ENCODE peak calls at places on chromosomes 4 and X, in six cellular contexts. E, G, U, C, W and S are unnamed samples.
A peak's percentile ranks its signal among the peaks of the same experiment; 100 is the strongest.

GRCh38 chr4:27701563-27701962 is 840.9 kb downstream of the STIM2 start:
- DNase-seq in C (no peak), E (no peak), U (no peak), W (no peak), G (no peak), S (no peak)

GRCh38 chr4:951186-951585 is 18.9 kb downstream of the TMEM175 start:
- DNase-seq in G (no peak), E (no peak), C (no peak), W (no peak), U (no peak), S (no peak)

GRCh38 chr4:75630932-75631320 is 598 bp upstream of the CDKL2 start:
- DNase-seq in G (no peak), W (peak; percentile 16), E (no peak), C (no peak), U (no peak), S (no peak)

GRCh38 chr4:187929024-187929423 is 66.5 kb upstream of the ZFP42 start:
- DNase-seq in U (no peak), G (no peak), E (no peak), C (no peak), W (no peak), S (no peak)

GRCh38 chrX:87338510-87338909 is 179.1 kb upstream of the KLHL4 start:
- DNase-seq in W (no peak), C (peak; percentile 9), U (peak; percentile 52), E (no peak), G (no peak), S (peak; percentile 16)

GRCh38 chr4:120232050-120232449 is 165.4 kb upstream of the MAD2L1 start:
- DNase-seq in G (no peak), U (no peak), W (no peak), C (no peak), E (no peak), S (no peak)

GRCh38 chr4:67725132-67725531 is 24.2 kb upstream of the UBA6 start:
- DNase-seq in W (no peak), G (no peak), C (no peak), U (peak; percentile 18), E (no peak), S (peak; percentile 33)

GRCh38 chrX:120562569-120562926 is 1.8 kb upstream of the CUL4B start:
- DNase-seq in U (peak; percentile 16), W (no peak), E (no peak), G (no peak), C (no peak), S (no peak)

GRCh38 chrX:151743651-151744470 is 9.3 kb downstream of the CNGA2 start:
- DNase-seq in G (no peak), W (no peak), C (no peak), U (no peak), E (no peak), S (no peak)

GRCh38 chr4:90002406-90003040 is 107.9 kb downstream of the MMRN1 start:
- DNase-seq in C (no peak), U (no peak), W (no peak), E (no peak), G (no peak), S (no peak)

GRCh38 chr4:14152834-14153519 is 525.5 kb upstream of the BOD1L1 start:
- DNase-seq in U (no peak), G (no peak), C (no peak), E (peak; percentile 25), W (no peak), S (no peak)

GRCh38 chrX:111492085-111492484 is 19.4 kb upstream of the SERTM2 start:
- DNase-seq in U (no peak), E (no peak), W (no peak), C (no peak), G (no peak), S (no peak)

GRCh38 chr4:158018090-158018808 is 154.6 kb downstream of the GASK1B start:
- DNase-seq in W (no peak), G (no peak), E (no peak), C (peak; percentile 12), U (no peak), S (peak; percentile 44)

GRCh38 chr4:4971796-4972195 is 47.5 kb downstream of the CYTL1 start:
- DNase-seq in E (no peak), G (no peak), U (no peak), C (no peak), W (no peak), S (no peak)

GRCh38 chr4:120156115-120156718 is 89.6 kb upstream of the MAD2L1 start:
- DNase-seq in E (peak; percentile 82), C (peak; percentile 50), U (peak; percentile 86), W (no peak), G (no peak), S (peak; percentile 81)

GRCh38 chr4:179292443-179292842 is 1850.2 kb upstream of the AGA start:
- DNase-seq in U (no peak), G (no peak), W (no peak), E (no peak), C (no peak), S (no peak)

GRCh38 chrX:9352683-9353430 is 112.0 kb upstream of the TBL1X start:
- DNase-seq in U (peak; percentile 70), W (peak; percentile 14), C (peak; percentile 88), G (no peak), E (peak; percentile 86), S (peak; percentile 92)

GRCh38 chr4:88985088-88985779 is 71.8 kb downstream of the FAM13A start:
- DNase-seq in G (no peak), U (peak; percentile 84), C (no peak), E (no peak), W (no peak), S (peak; percentile 95)

GRCh38 chrX:101999644-102000539 is 68.1 kb upstream of the ZMAT1 start:
- DNase-seq in U (no peak), W (peak; percentile 57), G (no peak), E (no peak), C (no peak), S (no peak)

GRCh38 chrX:150486011-150486410 is 82.4 kb upstream of the MTM1 start:
- DNase-seq in U (peak; percentile 71), C (peak; percentile 47), E (peak; percentile 50), W (peak; percentile 43), G (no peak), S (peak; percentile 56)

GRCh38 chrX:39752820-39753219 is 344.9 kb downstream of the BCOR start:
- DNase-seq in U (peak; percentile 65), W (peak; percentile 26), E (no peak), C (peak; percentile 29), G (no peak), S (peak; percentile 42)

GRCh38 chr4:82900016-82900334 is 560 bp upstream of the THAP9 start:
- DNase-seq in C (no peak), W (no peak), G (no peak), U (no peak), E (peak; percentile 54), S (no peak)

GRCh38 chrX:112473654-112474053 is 206.1 kb downstream of the LHFPL1 start:
- DNase-seq in W (no peak), E (no peak), G (no peak), C (no peak), U (no peak), S (no peak)

GRCh38 chr4:99863804-99864203 is 30.4 kb downstream of the LAMTOR3 start:
- DNase-seq in W (no peak), C (no peak), E (no peak), U (no peak), G (no peak), S (peak; percentile 46)

GRCh38 chr4:123052007-123052406 is 129.6 kb upstream of the NUDT6 start:
- DNase-seq in U (no peak), G (no peak), E (no peak), W (no peak), C (no peak), S (no peak)

GRCh38 chr4:28947374-28947773 is 1772.8 kb upstream of the PCDH7 start:
- DNase-seq in C (no peak), G (no peak), U (no peak), W (no peak), E (no peak), S (no peak)

GRCh38 chr4:119870868-119871267 is 195.8 kb downstream of the MAD2L1 start:
- DNase-seq in E (no peak), C (no peak), W (no peak), G (no peak), U (no peak), S (no peak)

GRCh38 chr4:138832563-138832962 is 183.0 kb upstream of the NOCT start:
- DNase-seq in U (no peak), W (no peak), G (no peak), E (no peak), C (no peak), S (no peak)

GRCh38 chr4:47762376-47763266 is 75.2 kb downstream of the CORIN start:
- DNase-seq in E (no peak), U (no peak), C (no peak), W (no peak), G (no peak), S (no peak)
- TF ChIP-seq CTCF in E (no peak), U (no peak), C (no peak), W (no peak), G (no peak), S (no peak)

GRCh38 chrX:19121466-19121865 is 802 bp downstream of the ADGRG2 start:
- DNase-seq in C (no peak), U (no peak), W (no peak), E (no peak), G (no peak), S (no peak)
- H3K4me3 ChIP-seq in C (no peak overlapping the region), U (peak overlapping the region; percentile 33), W (no peak overlapping the region), E (no peak overlapping the region), G (no peak overlapping the region), S (no peak overlapping the region)

DNA sequence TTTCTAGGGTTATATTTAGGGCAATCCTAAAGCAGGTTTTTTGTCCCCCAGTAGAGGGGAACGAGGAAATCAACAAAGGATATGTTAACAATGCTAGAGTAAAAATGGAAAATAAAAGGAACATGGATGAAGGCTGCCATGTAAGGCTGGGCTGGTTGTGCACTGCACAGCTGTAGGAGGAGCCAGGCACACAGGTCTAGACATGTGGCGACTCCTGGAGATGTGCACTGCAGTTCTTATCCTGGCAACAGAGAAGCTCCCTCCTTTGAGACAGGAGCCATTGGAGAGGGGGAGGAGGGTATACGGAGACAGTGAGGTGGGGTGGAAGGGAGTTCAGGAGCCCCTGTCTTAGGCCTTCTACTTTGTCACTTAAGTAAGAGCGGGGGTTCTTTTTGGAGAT is 65.9 kb downstream of the NAT8L start:
- DNase-seq in G (no peak), C (no peak), W (no peak), E (no peak), U (no peak), S (no peak)
- TF ChIP-seq CTCF in G (no peak), C (no peak), W (no peak), E (no peak), U (no peak), S (no peak)

DNA sequence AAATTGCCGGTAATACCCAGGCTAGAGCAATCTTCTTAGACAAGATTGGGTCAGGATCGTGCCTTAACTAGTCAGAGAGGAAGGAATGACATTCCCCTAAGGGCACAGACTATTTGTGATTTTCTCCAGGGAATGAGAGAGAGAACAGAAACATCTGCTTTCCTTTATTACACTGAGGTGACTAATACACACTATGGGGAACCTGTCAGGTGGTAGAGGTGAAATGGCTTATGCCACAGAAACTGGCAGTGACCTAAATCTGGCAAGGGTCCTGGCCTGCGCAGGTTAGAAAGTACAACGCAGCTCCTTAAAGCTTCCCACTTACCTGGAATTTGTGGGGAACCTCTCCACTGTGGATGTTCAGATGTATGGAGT is 16.6 kb upstream of the HPGD start:
- DNase-seq in G (no peak), W (no peak), C (no peak), E (peak; percentile 8), U (no peak), S (no peak)
- H3K4me3 ChIP-seq in G (no peak overlapping the region), W (no peak overlapping the region), C (no peak overlapping the region), E (no peak overlapping the region), U (no peak overlapping the region), S (no peak overlapping the region)